ENCODE peak calls at places on chromosomes 5 and 9, in nine cellular contexts. One of them, this sample, is unnamed.

GRCh38 chr5:78624992-78625391 is 23.6 kb downstream of the LHFPL2 start:
- DNase-seq in astrocyte: no peak
- DNase-seq in MM.1S: no peak
- DNase-seq in GM23338: no peak
- DNase-seq in hepatocyte: no peak
- DNase-seq in HCT116: no peak
- DNase-seq in OCI-LY7: no peak
- DNase-seq in mammary epithelial cell: no peak
- DNase-seq in neural progenitor cell: no peak
- DNase-seq in this sample: no peak

GRCh38 chr5:79186021-79186420 is 49.9 kb upstream of the JMY start:
- DNase-seq in astrocyte: no peak
- DNase-seq in MM.1S: no peak
- DNase-seq in GM23338: no peak
- DNase-seq in hepatocyte: no peak
- DNase-seq in HCT116: no peak
- DNase-seq in OCI-LY7: no peak
- DNase-seq in mammary epithelial cell: no peak
- DNase-seq in neural progenitor cell: no peak
- DNase-seq in this sample: no peak

GRCh38 chr9:35844628-35845301 is 15.7 kb downstream of the TMEM8B start:
- DNase-seq in astrocyte: peak; percentile 85
- DNase-seq in MM.1S: peak; percentile 43
- DNase-seq in GM23338: peak; percentile 64
- DNase-seq in hepatocyte: peak; percentile 76
- DNase-seq in HCT116: peak; percentile 26
- DNase-seq in OCI-LY7: peak; percentile 76
- DNase-seq in mammary epithelial cell: peak; percentile 83
- DNase-seq in neural progenitor cell: no peak
- DNase-seq in this sample: no peak

GRCh38 chr5:96563816-96564215 is 98.4 kb upstream of the CAST start:
- DNase-seq in astrocyte: no peak
- DNase-seq in MM.1S: no peak
- DNase-seq in GM23338: no peak
- DNase-seq in hepatocyte: no peak
- DNase-seq in HCT116: no peak
- DNase-seq in OCI-LY7: no peak
- DNase-seq in mammary epithelial cell: no peak
- DNase-seq in neural progenitor cell: no peak
- DNase-seq in this sample: no peak

GRCh38 chr5:91486638-91487037 is 103.5 kb upstream of the ARRDC3 start:
- DNase-seq in astrocyte: peak; percentile 15
- DNase-seq in MM.1S: no peak
- DNase-seq in GM23338: no peak
- DNase-seq in hepatocyte: no peak
- DNase-seq in HCT116: no peak
- DNase-seq in OCI-LY7: no peak
- DNase-seq in mammary epithelial cell: peak; percentile 30
- DNase-seq in neural progenitor cell: no peak
- DNase-seq in this sample: no peak

GRCh38 chr5:38871790-38872551 is 26.2 kb downstream of the OSMR start:
- DNase-seq in astrocyte: peak; percentile 99
- DNase-seq in MM.1S: no peak
- DNase-seq in GM23338: no peak
- DNase-seq in hepatocyte: peak; percentile 72
- DNase-seq in HCT116: peak; percentile 95
- DNase-seq in OCI-LY7: no peak
- DNase-seq in mammary epithelial cell: peak; percentile 99
- DNase-seq in neural progenitor cell: no peak
- DNase-seq in this sample: peak; percentile 96

GRCh38 chr9:95409650-95410426 is 92.3 kb upstream of the FANCC start:
- DNase-seq in astrocyte: peak; percentile 77
- DNase-seq in MM.1S: no peak
- DNase-seq in GM23338: no peak
- DNase-seq in hepatocyte: peak; percentile 37
- DNase-seq in HCT116: peak; percentile 23
- DNase-seq in OCI-LY7: no peak
- DNase-seq in mammary epithelial cell: peak; percentile 48
- DNase-seq in neural progenitor cell: no peak
- DNase-seq in this sample: no peak

GRCh38 chr9:93028448-93029006 is 30.0 kb upstream of the SUSD3 start:
- DNase-seq in astrocyte: no peak
- DNase-seq in MM.1S: no peak
- DNase-seq in GM23338: peak; percentile 38
- DNase-seq in hepatocyte: no peak
- DNase-seq in HCT116: no peak
- DNase-seq in OCI-LY7: peak; percentile 90
- DNase-seq in mammary epithelial cell: no peak
- DNase-seq in neural progenitor cell: no peak
- DNase-seq in this sample: no peak

GRCh38 chr5:16461782-16462181 is 3.8 kb downstream of the ZNF622 start:
- DNase-seq in astrocyte: peak; percentile 89
- DNase-seq in MM.1S: no peak
- DNase-seq in GM23338: no peak
- DNase-seq in hepatocyte: no peak
- DNase-seq in HCT116: no peak
- DNase-seq in OCI-LY7: no peak
- DNase-seq in mammary epithelial cell: peak; percentile 20
- DNase-seq in neural progenitor cell: no peak
- DNase-seq in this sample: no peak

GRCh38 chr9:27425827-27426716 is 98.0 kb upstream of the IFNK start:
- DNase-seq in astrocyte: no peak
- DNase-seq in MM.1S: no peak
- DNase-seq in GM23338: no peak
- DNase-seq in hepatocyte: no peak
- DNase-seq in HCT116: no peak
- DNase-seq in OCI-LY7: no peak
- DNase-seq in mammary epithelial cell: no peak
- DNase-seq in neural progenitor cell: peak; percentile 19
- DNase-seq in this sample: no peak

GRCh38 chr9:34809504-34810186 is 99.7 kb upstream of the CCL21 start:
- DNase-seq in astrocyte: no peak
- DNase-seq in MM.1S: no peak
- DNase-seq in GM23338: peak; percentile 90
- DNase-seq in hepatocyte: peak; percentile 37
- DNase-seq in HCT116: no peak
- DNase-seq in OCI-LY7: no peak
- DNase-seq in mammary epithelial cell: peak; percentile 9
- DNase-seq in neural progenitor cell: peak; percentile 75
- DNase-seq in this sample: no peak

GRCh38 chr9:3507395-3508077 is 18.3 kb downstream of the RFX3 start:
- DNase-seq in astrocyte: no peak
- DNase-seq in MM.1S: no peak
- DNase-seq in GM23338: no peak
- DNase-seq in hepatocyte: no peak
- DNase-seq in HCT116: no peak
- DNase-seq in OCI-LY7: peak; percentile 58
- DNase-seq in mammary epithelial cell: peak; percentile 8
- DNase-seq in neural progenitor cell: no peak
- DNase-seq in this sample: no peak
- H4K20me1 ChIP-seq in astrocyte: no peaks in the 10 kb centered on the region
- H4K20me1 ChIP-seq in MM.1S: no peaks in the 10 kb centered on the region
- H4K20me1 ChIP-seq in GM23338: no peaks in the 10 kb centered on the region
- H4K20me1 ChIP-seq in hepatocyte: no peaks in the 10 kb centered on the region
- H4K20me1 ChIP-seq in HCT116: no peaks in the 10 kb centered on the region
- H4K20me1 ChIP-seq in OCI-LY7: no peaks in the 10 kb centered on the region
- H4K20me1 ChIP-seq in mammary epithelial cell: no peaks in the 10 kb centered on the region
- H4K20me1 ChIP-seq in neural progenitor cell: peaks cover 5% of the 10 kb centered on the region
- H4K20me1 ChIP-seq in this sample: no peaks in the 10 kb centered on the region

GRCh38 chr5:54526604-54527359 is 9.2 kb downstream of the SNX18 start:
- DNase-seq in astrocyte: no peak
- DNase-seq in MM.1S: no peak
- DNase-seq in GM23338: no peak
- DNase-seq in hepatocyte: no peak
- DNase-seq in HCT116: no peak
- DNase-seq in OCI-LY7: no peak
- DNase-seq in mammary epithelial cell: no peak
- DNase-seq in neural progenitor cell: no peak
- DNase-seq in this sample: no peak

GRCh38 chr5:54525692-54526091 is 8.1 kb downstream of the SNX18 start:
- DNase-seq in astrocyte: no peak
- DNase-seq in MM.1S: no peak
- DNase-seq in GM23338: no peak
- DNase-seq in hepatocyte: no peak
- DNase-seq in HCT116: no peak
- DNase-seq in OCI-LY7: no peak
- DNase-seq in mammary epithelial cell: no peak
- DNase-seq in neural progenitor cell: no peak
- DNase-seq in this sample: no peak

GRCh38 chr5:54529565-54529964 is 12.0 kb downstream of the SNX18 start:
- DNase-seq in astrocyte: no peak
- DNase-seq in MM.1S: no peak
- DNase-seq in GM23338: no peak
- DNase-seq in hepatocyte: no peak
- DNase-seq in HCT116: no peak
- DNase-seq in OCI-LY7: no peak
- DNase-seq in mammary epithelial cell: no peak
- DNase-seq in neural progenitor cell: no peak
- DNase-seq in this sample: no peak

GRCh38 chr5:54531536-54531935 is 14.0 kb downstream of the SNX18 start:
- DNase-seq in astrocyte: peak; percentile 73
- DNase-seq in MM.1S: no peak
- DNase-seq in GM23338: no peak
- DNase-seq in hepatocyte: no peak
- DNase-seq in HCT116: no peak
- DNase-seq in OCI-LY7: no peak
- DNase-seq in mammary epithelial cell: peak; percentile 52
- DNase-seq in neural progenitor cell: no peak
- DNase-seq in this sample: no peak

DNA sequence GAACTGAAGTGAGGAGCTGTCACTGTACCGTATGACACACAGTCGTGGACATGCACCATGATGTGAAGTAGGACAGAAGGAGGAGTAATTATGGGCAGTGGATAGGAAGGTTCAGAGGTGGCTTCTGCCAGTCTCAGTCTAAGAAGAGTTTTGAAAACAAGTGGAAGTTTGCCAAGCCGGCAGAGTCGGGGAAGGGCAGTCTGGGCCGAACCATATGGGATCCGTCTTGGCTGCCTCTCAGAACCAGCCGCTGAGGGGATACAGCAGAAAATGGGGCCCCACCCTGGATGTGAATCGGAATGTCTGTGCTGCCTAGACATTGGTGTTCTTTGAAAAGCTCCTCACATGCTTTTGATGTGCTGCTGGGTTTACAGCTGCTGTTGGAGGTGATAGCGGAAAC is 11.1 kb downstream of the SNX18 start:
- DNase-seq in astrocyte: no peak
- DNase-seq in MM.1S: no peak
- DNase-seq in GM23338: no peak
- DNase-seq in hepatocyte: no peak
- DNase-seq in HCT116: no peak
- DNase-seq in OCI-LY7: no peak
- DNase-seq in mammary epithelial cell: no peak
- DNase-seq in neural progenitor cell: no peak
- DNase-seq in this sample: no peak
- H4K20me1 ChIP-seq in astrocyte: peaks cover 94% of the 10 kb centered on the region
- H4K20me1 ChIP-seq in MM.1S: peaks cover 8% of the 10 kb centered on the region
- H4K20me1 ChIP-seq in GM23338: peaks cover 7% of the 10 kb centered on the region
- H4K20me1 ChIP-seq in hepatocyte: peaks cover 20% of the 10 kb centered on the region
- H4K20me1 ChIP-seq in HCT116: peaks cover 18% of the 10 kb centered on the region
- H4K20me1 ChIP-seq in OCI-LY7: no peaks in the 10 kb centered on the region
- H4K20me1 ChIP-seq in mammary epithelial cell: no peaks in the 10 kb centered on the region
- H4K20me1 ChIP-seq in neural progenitor cell: peaks cover 38% of the 10 kb centered on the region
- H4K20me1 ChIP-seq in this sample: no peaks in the 10 kb centered on the region

GRCh38 chr9:2026598-2026997 is 11.5 kb downstream of the SMARCA2 start:
- DNase-seq in astrocyte: no peak
- DNase-seq in MM.1S: no peak
- DNase-seq in GM23338: no peak
- DNase-seq in hepatocyte: no peak
- DNase-seq in HCT116: no peak
- DNase-seq in OCI-LY7: no peak
- DNase-seq in mammary epithelial cell: no peak
- DNase-seq in neural progenitor cell: no peak
- DNase-seq in this sample: no peak
- H4K20me1 ChIP-seq in astrocyte: peaks cover 57% of the 10 kb centered on the region
- H4K20me1 ChIP-seq in MM.1S: no peaks in the 10 kb centered on the region
- H4K20me1 ChIP-seq in GM23338: no peaks in the 10 kb centered on the region
- H4K20me1 ChIP-seq in hepatocyte: peaks cover 5% of the 10 kb centered on the region
- H4K20me1 ChIP-seq in HCT116: no peaks in the 10 kb centered on the region
- H4K20me1 ChIP-seq in OCI-LY7: peaks cover 15% of the 10 kb centered on the region
- H4K20me1 ChIP-seq in mammary epithelial cell: no peaks in the 10 kb centered on the region
- H4K20me1 ChIP-seq in neural progenitor cell: no peaks in the 10 kb centered on the region
- H4K20me1 ChIP-seq in this sample: no peaks in the 10 kb centered on the region

DNA sequence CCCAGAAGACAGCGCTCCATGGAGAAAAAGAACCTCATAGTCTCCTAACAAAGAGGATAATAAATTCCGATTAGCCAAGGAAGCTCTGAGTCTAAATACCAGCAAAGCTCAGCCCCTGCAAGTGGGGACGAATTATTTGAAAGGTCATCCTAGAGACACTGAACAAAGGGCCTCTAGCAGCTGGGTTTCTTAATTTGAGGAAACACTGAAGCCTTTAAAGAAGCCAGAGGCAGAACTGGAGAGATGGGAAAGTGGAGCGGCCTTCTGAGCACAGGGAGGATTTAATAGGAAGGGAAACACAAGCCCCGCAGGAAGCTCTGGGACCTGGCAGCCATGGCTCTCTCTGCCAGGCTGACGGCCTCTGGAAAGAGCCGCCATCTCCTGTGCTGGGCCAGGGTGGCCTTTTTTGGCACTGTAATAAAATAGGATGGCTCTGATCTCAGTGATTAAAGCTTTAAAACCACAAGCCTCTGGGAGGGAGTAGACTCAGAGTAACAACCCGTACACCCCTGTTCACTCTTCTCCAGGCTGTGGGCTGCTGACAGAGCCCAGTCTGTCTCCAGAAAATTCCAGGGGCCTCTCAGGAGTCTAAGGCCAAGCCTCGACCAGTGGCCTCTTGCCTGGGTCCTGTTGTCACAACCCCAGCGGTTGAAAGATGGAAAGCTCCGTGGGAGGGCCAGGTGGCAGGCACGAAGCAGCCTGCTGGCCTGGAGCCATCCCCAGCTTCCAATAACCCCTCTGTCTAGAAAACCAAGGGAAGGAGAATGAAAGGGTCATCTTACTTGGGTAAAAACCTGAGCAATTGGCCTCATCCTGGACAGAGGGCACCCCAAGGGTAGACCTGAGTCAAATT is 286.8 kb upstream of the ZNF462 start:
- DNase-seq in astrocyte: no peak
- DNase-seq in MM.1S: no peak
- DNase-seq in GM23338: no peak
- DNase-seq in hepatocyte: no peak
- DNase-seq in HCT116: no peak
- DNase-seq in OCI-LY7: no peak
- DNase-seq in mammary epithelial cell: no peak
- DNase-seq in neural progenitor cell: peak; percentile 84
- DNase-seq in this sample: no peak
- H4K20me1 ChIP-seq in astrocyte: no peaks in the 10 kb centered on the region
- H4K20me1 ChIP-seq in MM.1S: no peaks in the 10 kb centered on the region
- H4K20me1 ChIP-seq in GM23338: no peaks in the 10 kb centered on the region
- H4K20me1 ChIP-seq in hepatocyte: no peaks in the 10 kb centered on the region
- H4K20me1 ChIP-seq in HCT116: no peaks in the 10 kb centered on the region
- H4K20me1 ChIP-seq in OCI-LY7: no peaks in the 10 kb centered on the region
- H4K20me1 ChIP-seq in mammary epithelial cell: no peaks in the 10 kb centered on the region
- H4K20me1 ChIP-seq in neural progenitor cell: no peaks in the 10 kb centered on the region
- H4K20me1 ChIP-seq in this sample: no peaks in the 10 kb centered on the region

GRCh38 chr9:137064027-137064879 is 6.1 kb downstream of the SAPCD2 start:
- DNase-seq in astrocyte: no peak
- DNase-seq in MM.1S: peak; percentile 34
- DNase-seq in GM23338: peak; percentile 82
- DNase-seq in hepatocyte: peak; percentile 71
- DNase-seq in HCT116: no peak
- DNase-seq in OCI-LY7: peak; percentile 52
- DNase-seq in mammary epithelial cell: no peak
- DNase-seq in neural progenitor cell: peak; percentile 72
- DNase-seq in this sample: no peak
- H4K20me1 ChIP-seq in astrocyte: peaks cover 14% of the 10 kb centered on the region
- H4K20me1 ChIP-seq in MM.1S: peaks cover 3% of the 10 kb centered on the region
- H4K20me1 ChIP-seq in GM23338: peaks cover 11% of the 10 kb centered on the region
- H4K20me1 ChIP-seq in hepatocyte: no peaks in the 10 kb centered on the region
- H4K20me1 ChIP-seq in HCT116: no peaks in the 10 kb centered on the region
- H4K20me1 ChIP-seq in OCI-LY7: no peaks in the 10 kb centered on the region
- H4K20me1 ChIP-seq in mammary epithelial cell: no peaks in the 10 kb centered on the region
- H4K20me1 ChIP-seq in neural progenitor cell: peaks cover 41% of the 10 kb centered on the region
- H4K20me1 ChIP-seq in this sample: no peaks in the 10 kb centered on the region